ENCODE peak calls at places on chromosomes 7 and 10, in ten cellular contexts. Y is spleen, C is WTC11, K is PC-9, R is foreskin fibroblast, P is fibroblast of lung, X is SK-N-SH, U is astrocyte of the spinal cord, F is fibroblast of mammary gland, E is AG04450. T is an unnamed sample.

GRCh38 chr7:12031638-12032037 is 179.5 kb upstream of the TMEM106B start:
- DNase-seq in Y (no peak), C (no peak), K (no peak), R (peak; percentile 40), P (peak; percentile 58), X (no peak), U (peak; percentile 52), F (peak; percentile 49), E (peak; percentile 0), T (no peak)

GRCh38 chr7:111090834-111091233 is at the start of gene LRRN3:
- DNase-seq in Y (no peak), C (no peak), K (no peak), R (peak; percentile 71), P (peak; percentile 75), X (peak; percentile 72), U (peak; percentile 60), F (peak; percentile 52), E (no peak), T (no peak)

GRCh38 chr10:111221682-111222470 is 145.0 kb downstream of the ADRA2A start:
- DNase-seq in Y (no peak), C (no peak), K (no peak), R (no peak), P (peak; percentile 1), X (no peak), U (no peak), F (no peak), E (no peak), T (no peak)

GRCh38 chr10:42996588-42996987 is 80.3 kb upstream of the RET start:
- DNase-seq in Y (no peak), C (no peak), K (no peak), R (no peak), P (no peak), X (no peak), U (no peak), F (no peak), E (no peak), T (no peak)

GRCh38 chr10:69497235-69497561 is 45.9 kb downstream of the TSPAN15 start:
- DNase-seq in Y (peak; percentile 52), C (no peak), K (no peak), R (no peak), P (no peak), X (no peak), U (no peak), F (no peak), E (no peak), T (no peak)

GRCh38 chr10:110978204-110978603 is 58.8 kb downstream of the SHOC2 start:
- DNase-seq in Y (no peak), C (no peak), K (no peak), R (no peak), P (peak; percentile 67), X (no peak), U (peak; percentile 68), F (peak; percentile 37), E (no peak), T (no peak)

GRCh38 chr7:45644237-45644636 is 70.1 kb downstream of the ADCY1 start:
- DNase-seq in Y (no peak), C (no peak), K (no peak), R (no peak), P (no peak), X (no peak), U (no peak), F (no peak), E (no peak), T (no peak)

GRCh38 chr7:127322832-127323231 is 69.7 kb downstream of the ZNF800 start:
- DNase-seq in Y (no peak), C (no peak), K (no peak), R (no peak), P (no peak), X (no peak), U (no peak), F (no peak), E (no peak), T (no peak)

GRCh38 chr7:98840096-98840495 is 29.7 kb downstream of the TMEM130 start:
- DNase-seq in Y (no peak), C (no peak), K (no peak), R (no peak), P (no peak), X (no peak), U (no peak), F (no peak), E (no peak), T (no peak)
- TF ChIP-seq CTCF in Y (no peak), C (no peak), K (no peak), R (no peak), P (no peak), X (no peak), U (no peak), F (no peak), E (no peak), T (no peak)

GRCh38 chr10:102791754-102792153 is 45.5 kb downstream of the CYP17A1 start:
- DNase-seq in Y (no peak), C (no peak), K (no peak), R (peak; percentile 55), P (no peak), X (peak; percentile 52), U (no peak), F (no peak), E (no peak), T (no peak)

GRCh38 chr10:102800601-102801335 is 36.4 kb downstream of the CYP17A1 start:
- DNase-seq in Y (no peak), C (no peak), K (no peak), R (no peak), P (no peak), X (no peak), U (no peak), F (no peak), E (no peak), T (no peak)

GRCh38 chr10:102799691-102800435 is 37.4 kb downstream of the CYP17A1 start:
- DNase-seq in Y (no peak), C (no peak), K (no peak), R (no peak), P (peak; percentile 49), X (no peak), U (peak; percentile 60), F (no peak), E (no peak), T (no peak)

GRCh38 chr10:102795453-102796406 is 41.5 kb downstream of the CYP17A1 start:
- DNase-seq in Y (no peak), C (no peak), K (no peak), R (no peak), P (no peak), X (no peak), U (no peak), F (no peak), E (no peak), T (no peak)

DNA sequence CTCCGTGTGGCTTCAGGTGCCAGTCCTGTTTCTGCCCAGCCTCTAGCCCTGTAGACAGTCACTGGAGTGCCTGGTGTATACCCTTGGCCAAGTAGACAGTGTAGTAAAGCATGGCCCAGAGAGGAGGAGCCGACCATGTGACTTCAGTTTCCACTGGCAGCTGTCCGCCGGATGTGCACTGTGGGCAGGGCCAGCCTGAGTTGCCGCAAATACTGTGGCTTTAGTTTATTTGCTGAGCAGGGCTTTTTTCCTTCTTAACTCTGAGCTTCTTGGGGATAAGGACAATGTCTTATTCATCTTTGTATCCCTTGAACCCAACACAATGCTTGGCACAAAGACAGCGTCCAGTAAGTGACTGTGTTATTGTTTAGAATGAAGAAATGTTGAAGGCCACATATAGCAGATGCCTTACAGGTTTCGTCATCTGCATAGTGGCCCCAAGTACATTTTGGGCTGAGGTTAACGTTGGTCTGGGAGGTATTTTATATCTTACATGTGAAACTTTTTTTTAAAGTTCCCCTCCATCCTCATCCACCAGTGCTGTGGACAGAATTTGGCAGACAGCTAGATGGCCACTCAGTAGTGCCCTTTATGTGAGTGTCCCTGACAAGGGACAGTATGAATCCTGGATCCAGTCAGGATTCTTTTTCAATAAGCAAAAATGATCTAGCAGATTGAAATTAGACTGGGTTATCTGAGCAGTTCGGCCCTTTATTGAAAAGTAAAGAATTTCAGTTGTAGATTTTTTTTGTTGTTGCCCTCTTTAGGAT is 40.6 kb downstream of the CYP17A1 start:
- DNase-seq in Y (peak; percentile 94), C (no peak), K (no peak), R (peak; percentile 79), P (peak; percentile 52), X (no peak), U (peak; percentile 51), F (no peak), E (no peak), T (no peak)
- TF ChIP-seq CTCF in Y (no peak), C (no peak), K (no peak), R (no peak), P (no peak), X (no peak), U (no peak), F (no peak), E (no peak), T (no peak)

GRCh38 chr10:12180221-12180974 is 15.3 kb downstream of the NUDT5 start:
- DNase-seq in Y (no peak), C (peak; percentile 17), K (no peak), R (no peak), P (no peak), X (no peak), U (no peak), F (no peak), E (no peak), T (no peak)
- TF ChIP-seq CTCF in Y (no peak), C (no peak), K (no peak), R (no peak), P (no peak), X (no peak), U (no peak), F (no peak), E (no peak), T (no peak)

GRCh38 chr7:39606941-39607340 is 16.4 kb upstream of the RALA start:
- DNase-seq in Y (no peak), C (no peak), K (no peak), R (no peak), P (no peak), X (no peak), U (no peak), F (no peak), E (no peak), T (no peak)

GRCh38 chr7:39608278-39608677 is 15.1 kb upstream of the RALA start:
- DNase-seq in Y (no peak), C (no peak), K (no peak), R (no peak), P (no peak), X (no peak), U (no peak), F (no peak), E (no peak), T (no peak)

GRCh38 chr7:39609084-39609461 is 14.3 kb upstream of the RALA start:
- DNase-seq in Y (no peak), C (no peak), K (no peak), R (peak; percentile 79), P (peak; percentile 74), X (peak; percentile 83), U (peak; percentile 65), F (peak; percentile 86), E (no peak), T (no peak)

GRCh38 chr7:39607865-39608264 is 15.5 kb upstream of the RALA start:
- DNase-seq in Y (no peak), C (no peak), K (no peak), R (no peak), P (no peak), X (no peak), U (no peak), F (no peak), E (no peak), T (no peak)

DNA sequence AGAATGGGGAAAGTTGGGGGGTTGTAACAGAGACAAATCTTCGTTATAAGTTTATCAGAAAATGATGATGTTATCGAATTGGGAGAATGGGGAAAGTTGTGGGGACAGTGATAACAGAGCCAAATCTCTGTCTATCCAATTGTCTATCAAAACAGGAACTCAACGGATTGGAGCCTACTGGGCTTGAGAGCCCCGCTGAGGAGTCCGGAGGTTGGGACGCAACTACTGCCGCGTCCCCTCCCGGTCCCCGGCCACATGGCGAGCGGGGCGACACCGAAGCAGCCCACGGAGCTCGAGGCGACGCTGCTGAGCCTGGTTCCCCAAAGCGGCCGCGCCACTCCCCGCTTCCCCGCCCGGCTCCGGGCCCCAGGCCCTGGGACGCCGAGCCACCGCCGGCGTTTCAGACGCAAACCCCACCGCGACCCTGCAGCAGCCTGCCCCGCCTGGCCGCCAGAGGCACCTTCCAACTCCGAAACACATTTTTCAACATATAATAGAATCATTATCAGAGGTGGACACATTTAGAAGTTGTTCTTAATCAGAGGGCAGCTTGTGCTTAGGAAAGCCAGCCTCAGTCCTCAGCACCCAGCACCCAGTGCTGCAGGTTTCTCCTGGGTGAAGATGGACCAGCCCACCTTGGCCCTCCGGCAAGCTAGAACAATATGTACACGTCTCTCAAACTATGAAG is 13.8 kb upstream of the RALA start:
- DNase-seq in Y (peak; percentile 80), C (peak; percentile 65), K (no peak), R (peak; percentile 58), P (no peak), X (peak; percentile 85), U (no peak), F (no peak), E (no peak), T (no peak)
- TF ChIP-seq CTCF in Y (no peak), C (no peak), K (no peak), R (no peak), P (no peak), X (peak; percentile 25), U (peak; percentile 15), F (no peak), E (peak; percentile 13), T (no peak)

T was measured in kidney epithelial cell.